ENCODE peak calls at places on chromosomes 6 and 20, in four cellular contexts. X is fibroblast of the aortic adventitia, B is nephron progenitor cell, I is B cell. Z is an unnamed sample.

GRCh38 chr6:43887906-43888683 is 118.1 kb downstream of the VEGFA start:
- DNase-seq in I (no peak), X (no peak), B (no peak), Z (no peak)

GRCh38 chr6:76162811-76163210 is 90.3 kb upstream of the IMPG1 start:
- DNase-seq in B (no peak), I (no peak), X (no peak), Z (no peak)

GRCh38 chr6:10451828-10452509 is 37.1 kb upstream of the TFAP2A start:
- DNase-seq in B (no peak), I (no peak), X (peak), Z (no peak)

GRCh38 chr20:20360464-20360863 is 7.4 kb upstream of the INSM1 start:
- DNase-seq in I (peak), X (peak), B (peak), Z (no peak)

GRCh38 chr6:30646450-30647038 is 389 bp upstream of the C6orf136 start:
- DNase-seq in I (peak), B (peak), X (no peak), Z (peak)

GRCh38 chr20:63854069-63854765 is 7.1 kb upstream of the ABHD16B start:
- DNase-seq in B (no peak), X (no peak), I (no peak), Z (no peak)

GRCh38 chr6:10947966-10948365 is 61.1 kb downstream of the SYCP2L start:
- DNase-seq in I (no peak), X (no peak), B (no peak), Z (no peak)

GRCh38 chr6:2733736-2734480 is 16.8 kb downstream of the MYLK4 start:
- DNase-seq in B (no peak), I (no peak), X (no peak), Z (no peak)

GRCh38 chr20:15654208-15654649 is 919.0 kb downstream of the KIF16B start:
- DNase-seq in B (peak), I (peak), X (peak), Z (no peak)

GRCh38 chr6:111713196-111713705 is 107.6 kb upstream of the TRAF3IP2 start:
- DNase-seq in B (no peak), X (no peak), I (no peak), Z (no peak)

GRCh38 chr6:6346427-6346826 is 26.0 kb upstream of the F13A1 start:
- DNase-seq in B (no peak), I (no peak), X (no peak), Z (no peak)

GRCh38 chr6:84422380-84422968 is 195.0 kb upstream of the CEP162 start:
- DNase-seq in X (peak), I (no peak), B (peak), Z (peak)

GRCh38 chr6:28742668-28743270 is 181.0 kb downstream of the TRIM27 start:
- DNase-seq in B (peak), X (peak), I (no peak), Z (no peak)

GRCh38 chr6:114171473-114171872 is 171.3 kb downstream of the HS3ST5 start:
- DNase-seq in B (no peak), X (no peak), I (no peak), Z (no peak)

GRCh38 chr6:95099410-95099809 is 477.9 kb upstream of the MANEA start:
- DNase-seq in I (no peak), B (no peak), X (no peak), Z (no peak)

GRCh38 chr20:21100590-21101452 is 5.3 kb downstream of the LINC00237 start:
- DNase-seq in B (peak), X (peak), I (peak), Z (no peak)

GRCh38 chr6:158706369-158706982 is 56.6 kb downstream of the SYTL3 start:
- DNase-seq in I (no peak), B (peak), X (peak), Z (peak)
- TF ChIP-seq CTCF in I (no peak), B (peak), X (peak), Z (peak)

GRCh38 chr6:21383499-21384085 is 210.0 kb upstream of the SOX4 start:
- DNase-seq in X (no peak), B (no peak), I (no peak), Z (no peak)
- TF ChIP-seq CTCF in X (no peak), B (no peak), I (no peak), Z (no peak)

GRCh38 chr20:48984575-48985219 is 61.4 kb upstream of the CSE1L start:
- DNase-seq in X (no peak), B (no peak), I (no peak), Z (no peak)
- TF ChIP-seq CTCF in X (no peak), B (no peak), I (no peak), Z (no peak)

GRCh38 chr6:45613678-45614077 is 235.9 kb upstream of the SUPT3H start:
- DNase-seq in I (no peak), B (peak), X (peak), Z (no peak)
- TF ChIP-seq CTCF in I (no peak), B (no peak), X (no peak), Z (no peak)

DNA sequence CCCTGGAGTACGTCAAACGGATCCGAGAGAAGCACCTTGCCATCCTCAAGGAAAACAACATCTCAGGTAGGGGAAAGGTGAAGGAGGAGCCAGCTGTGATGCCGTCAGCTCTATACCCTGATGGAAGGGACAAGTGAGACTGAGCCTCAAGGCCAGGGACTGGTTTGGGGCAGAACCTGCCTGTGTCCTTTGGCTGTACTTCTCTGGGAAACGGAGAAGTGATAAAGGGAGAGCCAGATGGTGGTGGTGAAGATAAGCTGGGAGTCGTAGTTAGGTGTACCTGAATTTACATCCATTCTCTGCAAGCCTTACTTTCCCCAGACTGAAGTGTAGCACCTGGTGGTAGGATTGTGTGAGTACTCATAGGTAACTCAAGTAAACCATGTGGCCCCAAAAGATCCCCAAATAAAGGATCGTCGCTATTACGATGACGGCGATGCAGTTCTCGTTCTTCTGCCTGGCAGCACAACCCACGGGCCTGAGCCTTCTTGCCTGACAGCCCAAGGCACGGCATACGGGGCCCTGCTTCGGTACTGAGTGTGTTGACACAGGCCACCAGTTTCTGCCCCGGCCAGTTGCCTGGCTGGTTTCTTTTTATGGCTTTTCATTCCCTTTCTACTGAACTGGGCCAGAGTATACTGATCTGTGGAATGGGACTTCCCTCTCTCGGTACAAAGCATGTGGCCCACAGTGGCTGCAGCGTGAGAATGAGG is 10.6 kb downstream of the PCIF1 start:
- DNase-seq in B (no peak), X (no peak), I (no peak), Z (no peak)
- TF ChIP-seq CTCF in B (no peak), X (no peak), I (no peak), Z (no peak)

DNA sequence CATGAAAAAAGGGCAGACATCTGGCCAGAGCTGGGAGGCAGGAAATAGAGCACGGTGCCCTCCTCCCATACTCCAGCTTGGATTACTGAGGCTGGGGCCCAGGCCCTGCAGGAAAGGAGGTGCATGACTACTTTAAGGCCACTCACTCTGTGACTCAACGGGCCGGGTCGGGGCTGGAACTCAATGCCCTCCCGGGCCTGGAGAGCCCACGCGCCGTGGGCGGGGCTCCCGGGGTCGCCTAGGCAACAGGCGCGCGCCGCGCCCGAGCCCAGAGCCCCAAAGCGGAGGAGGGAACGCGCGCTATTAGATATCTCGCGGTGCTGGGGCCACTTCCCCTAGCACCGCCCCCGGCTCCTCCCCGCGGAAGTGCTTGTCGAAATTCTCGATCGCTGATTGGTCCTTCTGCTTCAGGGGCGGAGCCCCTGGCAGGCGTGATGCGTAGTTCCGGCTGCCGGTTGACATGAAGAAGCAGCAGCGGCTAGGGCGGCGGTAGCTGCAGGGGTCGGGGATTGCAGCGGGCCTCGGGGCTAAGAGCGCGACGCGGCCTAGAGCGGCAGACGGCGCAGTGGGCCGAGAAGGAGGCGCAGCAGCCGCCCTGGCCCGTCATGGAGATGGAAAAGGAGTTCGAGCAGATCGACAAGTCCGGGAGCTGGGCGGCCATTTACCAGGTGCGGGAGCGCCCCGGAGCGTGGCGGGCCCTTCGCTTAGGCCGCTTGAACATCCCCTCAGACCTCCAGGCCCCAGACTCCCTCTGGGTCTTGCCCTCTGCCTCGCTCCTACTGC is at the start of gene PTPN1:
- DNase-seq in B (peak), I (peak), X (peak), Z (peak)
- TF ChIP-seq CTCF in B (no peak), I (no peak), X (peak), Z (no peak)

GRCh38 chr6:27495386-27496135 is 22.7 kb upstream of the ZNF184 start:
- DNase-seq in B (peak), X (peak), I (peak), Z (no peak)
- TF ChIP-seq CTCF in B (no peak), X (peak), I (no peak), Z (no peak)

Z was measured in mesothelial cell of epicardium.